ENCODE peak calls at places on chromosomes 12 and 14, in six cellular contexts. One of them, this sample, is unnamed.

GRCh38 chr12:66947119-66947518 is 268.2 kb upstream of the GRIP1 start:
- DNase-seq in transverse colon: no peak
- DNase-seq in fibroblast of pulmonary artery: no peak
- DNase-seq in sciatic nerve: no peak
- DNase-seq in activated T-helper 9 cell treated with anti-CD3 and anti-CD28 coated beads, Interleukin-2, amount 50 U/mL, for 16 hours: no peak
- DNase-seq in Kasumi-1: no peak
- DNase-seq in this sample: no peak

GRCh38 chr14:21868442-21869046 is 194.9 kb upstream of the OR4E1 start:
- DNase-seq in Kasumi-1: peak
- DNase-seq in activated T-helper 9 cell treated with anti-CD3 and anti-CD28 coated beads, Interleukin-2, amount 50 U/mL, for 16 hours: peak
- DNase-seq in sciatic nerve: no peak
- DNase-seq in fibroblast of pulmonary artery: peak
- DNase-seq in transverse colon: peak
- DNase-seq in this sample: no peak

GRCh38 chr12:82855872-82856271 is 169.2 kb downstream of the TMTC2 start:
- DNase-seq in fibroblast of pulmonary artery: no peak
- DNase-seq in sciatic nerve: no peak
- DNase-seq in Kasumi-1: no peak
- DNase-seq in transverse colon: no peak
- DNase-seq in activated T-helper 9 cell treated with anti-CD3 and anti-CD28 coated beads, Interleukin-2, amount 50 U/mL, for 16 hours: no peak
- DNase-seq in this sample: no peak

GRCh38 chr12:120363274-120363855 is 5.6 kb downstream of the MSI1 start:
- DNase-seq in fibroblast of pulmonary artery: no peak
- DNase-seq in sciatic nerve: no peak
- DNase-seq in transverse colon: no peak
- DNase-seq in activated T-helper 9 cell treated with anti-CD3 and anti-CD28 coated beads, Interleukin-2, amount 50 U/mL, for 16 hours: no peak
- DNase-seq in Kasumi-1: no peak
- DNase-seq in this sample: no peak

GRCh38 chr12:132186857-132187620 is 42.8 kb downstream of the NOC4L start:
- DNase-seq in fibroblast of pulmonary artery: no peak
- DNase-seq in Kasumi-1: no peak
- DNase-seq in transverse colon: no peak
- DNase-seq in sciatic nerve: no peak
- DNase-seq in activated T-helper 9 cell treated with anti-CD3 and anti-CD28 coated beads, Interleukin-2, amount 50 U/mL, for 16 hours: no peak
- DNase-seq in this sample: no peak

GRCh38 chr12:110998165-110998564 is 77.8 kb upstream of the MYL2 start:
- DNase-seq in activated T-helper 9 cell treated with anti-CD3 and anti-CD28 coated beads, Interleukin-2, amount 50 U/mL, for 16 hours: no peak
- DNase-seq in sciatic nerve: no peak
- DNase-seq in Kasumi-1: no peak
- DNase-seq in transverse colon: no peak
- DNase-seq in fibroblast of pulmonary artery: no peak
- DNase-seq in this sample: no peak

GRCh38 chr12:116206828-116207227 is 70.7 kb downstream of the MED13L start:
- DNase-seq in activated T-helper 9 cell treated with anti-CD3 and anti-CD28 coated beads, Interleukin-2, amount 50 U/mL, for 16 hours: no peak
- DNase-seq in transverse colon: no peak
- DNase-seq in Kasumi-1: no peak
- DNase-seq in fibroblast of pulmonary artery: no peak
- DNase-seq in sciatic nerve: no peak
- DNase-seq in this sample: no peak

GRCh38 chr12:14113031-14113430 is 131.6 kb upstream of the GRIN2B start:
- DNase-seq in sciatic nerve: no peak
- DNase-seq in transverse colon: no peak
- DNase-seq in Kasumi-1: no peak
- DNase-seq in fibroblast of pulmonary artery: no peak
- DNase-seq in activated T-helper 9 cell treated with anti-CD3 and anti-CD28 coated beads, Interleukin-2, amount 50 U/mL, for 16 hours: no peak
- DNase-seq in this sample: no peak

GRCh38 chr14:68951051-68951797 is 27.9 kb downstream of the ACTN1 start:
- DNase-seq in sciatic nerve: peak
- DNase-seq in fibroblast of pulmonary artery: peak
- DNase-seq in activated T-helper 9 cell treated with anti-CD3 and anti-CD28 coated beads, Interleukin-2, amount 50 U/mL, for 16 hours: no peak
- DNase-seq in transverse colon: peak
- DNase-seq in Kasumi-1: peak
- DNase-seq in this sample: peak

GRCh38 chr12:102232446-102232845 is 34.8 kb upstream of the PMCH start:
- DNase-seq in transverse colon: no peak
- DNase-seq in fibroblast of pulmonary artery: no peak
- DNase-seq in sciatic nerve: no peak
- DNase-seq in activated T-helper 9 cell treated with anti-CD3 and anti-CD28 coated beads, Interleukin-2, amount 50 U/mL, for 16 hours: no peak
- DNase-seq in Kasumi-1: no peak
- DNase-seq in this sample: no peak

GRCh38 chr12:94848966-94849365 is 154.5 kb downstream of the NDUFA12 start:
- DNase-seq in Kasumi-1: no peak
- DNase-seq in activated T-helper 9 cell treated with anti-CD3 and anti-CD28 coated beads, Interleukin-2, amount 50 U/mL, for 16 hours: no peak
- DNase-seq in transverse colon: no peak
- DNase-seq in sciatic nerve: no peak
- DNase-seq in fibroblast of pulmonary artery: no peak
- DNase-seq in this sample: no peak

GRCh38 chr12:62347922-62348650 is 87.9 kb downstream of the USP15 start:
- DNase-seq in sciatic nerve: no peak
- DNase-seq in transverse colon: no peak
- DNase-seq in activated T-helper 9 cell treated with anti-CD3 and anti-CD28 coated beads, Interleukin-2, amount 50 U/mL, for 16 hours: no peak
- DNase-seq in Kasumi-1: no peak
- DNase-seq in fibroblast of pulmonary artery: peak
- DNase-seq in this sample: no peak

GRCh38 chr12:107951024-107951423 is 176.5 kb downstream of the ASCL4 start:
- DNase-seq in activated T-helper 9 cell treated with anti-CD3 and anti-CD28 coated beads, Interleukin-2, amount 50 U/mL, for 16 hours: no peak
- DNase-seq in fibroblast of pulmonary artery: no peak
- DNase-seq in Kasumi-1: no peak
- DNase-seq in sciatic nerve: no peak
- DNase-seq in transverse colon: no peak
- DNase-seq in this sample: no peak

GRCh38 chr12:120771097-120771496 is 45.5 kb downstream of the ACADS start:
- DNase-seq in transverse colon: no peak
- DNase-seq in activated T-helper 9 cell treated with anti-CD3 and anti-CD28 coated beads, Interleukin-2, amount 50 U/mL, for 16 hours: no peak
- DNase-seq in fibroblast of pulmonary artery: no peak
- DNase-seq in Kasumi-1: no peak
- DNase-seq in sciatic nerve: no peak
- DNase-seq in this sample: no peak